ENCODE peak calls at places on chromosomes 1 and 21, in six cellular contexts. H, N, F, Z, K and Q are unnamed samples.
A peak's percentile ranks its signal among the peaks of the same experiment; 100 is the strongest.

GRCh38 chr1:55155522-55155921 is 59.6 kb downstream of the USP24 start:
- DNase-seq in H (peak; percentile 27), K (peak; percentile 73), Z (peak; percentile 77), F (peak; percentile 38), N (peak; percentile 4), Q (no peak)

GRCh38 chr1:1170215-1170890 is 3.3 kb upstream of the TTLL10 start:
- DNase-seq in Z (peak; percentile 21), N (peak; percentile 1), K (peak; percentile 43), F (no peak), H (no peak), Q (no peak)

GRCh38 chr1:164648211-164649080 is 89.5 kb downstream of the PBX1 start:
- DNase-seq in N (no peak), Z (no peak), F (no peak), H (peak; percentile 44), K (no peak), Q (no peak)

GRCh38 chr1:34983700-34984355 is 1.3 kb downstream of the TMEM35B start:
- DNase-seq in K (no peak), N (peak; percentile 28), F (no peak), Z (no peak), H (peak; percentile 42), Q (peak; percentile 16)

GRCh38 chr1:243475966-243476365 is 220.1 kb downstream of the SDCCAG8 start:
- DNase-seq in N (peak; percentile 87), Z (no peak), K (peak; percentile 81), H (no peak), F (no peak), Q (no peak)

GRCh38 chr1:27864264-27864895 is 8.0 kb upstream of the THEMIS2 start:
- DNase-seq in K (no peak), Z (no peak), F (no peak), N (no peak), H (no peak), Q (no peak)

GRCh38 chr1:198845851-198846250 is 207.0 kb downstream of the PTPRC start:
- DNase-seq in N (no peak), Z (no peak), H (no peak), K (no peak), F (no peak), Q (no peak)

GRCh38 chr1:81799939-81800740 is 594 bp upstream of the ADGRL2 start:
- DNase-seq in F (peak; percentile 23), N (peak; percentile 94), H (peak; percentile 46), K (peak; percentile 91), Z (peak; percentile 72), Q (peak; percentile 74)

GRCh38 chr1:244211559-244211944 is 160.5 kb downstream of the ZBTB18 start:
- DNase-seq in F (no peak), N (no peak), K (no peak), Z (no peak), H (no peak), Q (no peak)

GRCh38 chr1:228270032-228270431 is 62.2 kb downstream of the OBSCN start:
- DNase-seq in H (no peak), Z (no peak), K (no peak), N (no peak), F (no peak), Q (no peak)

GRCh38 chr1:162421258-162422194 is 9.6 kb upstream of the SH2D1B start:
- DNase-seq in N (no peak), K (no peak), H (no peak), F (no peak), Z (no peak), Q (no peak)

GRCh38 chr1:179817789-179818188 is 59.8 kb downstream of the TOR1AIP2 start:
- DNase-seq in Z (peak; percentile 87), K (no peak), N (no peak), F (no peak), H (peak; percentile 28), Q (no peak)

GRCh38 chr21:28385845-28386244 is 606.8 kb downstream of the LTN1 start:
- DNase-seq in K (no peak), H (no peak), N (no peak), F (no peak), Z (no peak), Q (no peak)

GRCh38 chr1:3732747-3733602 is 19.3 kb upstream of the CCDC27 start:
- DNase-seq in F (no peak), Z (no peak), H (no peak), N (peak; percentile 33), K (peak; percentile 80), Q (no peak)

GRCh38 chr1:175124842-175125241 is 57.2 kb downstream of the TNN start:
- DNase-seq in K (no peak), F (no peak), H (no peak), Z (no peak), N (no peak), Q (no peak)

GRCh38 chr1:157090771-157091170 is 8.8 kb downstream of the ETV3L start:
- DNase-seq in H (no peak), N (no peak), K (no peak), Z (no peak), F (no peak), Q (no peak)

GRCh38 chr1:163202833-163203451 is at the start of gene RGS5:
- DNase-seq in F (no peak), Z (no peak), H (no peak), N (peak; percentile 77), K (peak; percentile 87), Q (no peak)

GRCh38 chr1:22416555-22417454 is 34.8 kb upstream of the ZBTB40 start:
- DNase-seq in H (peak; percentile 83), F (peak; percentile 77), N (peak; percentile 90), Z (peak; percentile 71), K (peak; percentile 96), Q (peak; percentile 80)

GRCh38 chr1:94122201-94122970 is 1.4 kb upstream of the ABCA4 start:
- DNase-seq in H (no peak), F (no peak), K (peak; percentile 19), N (no peak), Z (no peak), Q (no peak)

GRCh38 chr1:74943046-74943445 is 191.1 kb upstream of the LHX8 start:
- DNase-seq in H (no peak), F (no peak), K (no peak), Z (no peak), N (no peak), Q (no peak)

GRCh38 chr1:74463301-74463988 is 49.0 kb downstream of the LRRC53 start:
- DNase-seq in H (no peak), N (no peak), F (no peak), Z (no peak), K (no peak), Q (no peak)

GRCh38 chr1:76257823-76258222 is 183.3 kb downstream of the ST6GALNAC3 start:
- DNase-seq in H (no peak), Z (no peak), F (no peak), K (no peak), N (no peak), Q (no peak)

GRCh38 chr1:45968941-45969666 is 163.3 kb downstream of the PIK3R3 start:
- DNase-seq in H (no peak), K (peak; percentile 65), F (no peak), Z (no peak), N (no peak), Q (no peak)

DNA sequence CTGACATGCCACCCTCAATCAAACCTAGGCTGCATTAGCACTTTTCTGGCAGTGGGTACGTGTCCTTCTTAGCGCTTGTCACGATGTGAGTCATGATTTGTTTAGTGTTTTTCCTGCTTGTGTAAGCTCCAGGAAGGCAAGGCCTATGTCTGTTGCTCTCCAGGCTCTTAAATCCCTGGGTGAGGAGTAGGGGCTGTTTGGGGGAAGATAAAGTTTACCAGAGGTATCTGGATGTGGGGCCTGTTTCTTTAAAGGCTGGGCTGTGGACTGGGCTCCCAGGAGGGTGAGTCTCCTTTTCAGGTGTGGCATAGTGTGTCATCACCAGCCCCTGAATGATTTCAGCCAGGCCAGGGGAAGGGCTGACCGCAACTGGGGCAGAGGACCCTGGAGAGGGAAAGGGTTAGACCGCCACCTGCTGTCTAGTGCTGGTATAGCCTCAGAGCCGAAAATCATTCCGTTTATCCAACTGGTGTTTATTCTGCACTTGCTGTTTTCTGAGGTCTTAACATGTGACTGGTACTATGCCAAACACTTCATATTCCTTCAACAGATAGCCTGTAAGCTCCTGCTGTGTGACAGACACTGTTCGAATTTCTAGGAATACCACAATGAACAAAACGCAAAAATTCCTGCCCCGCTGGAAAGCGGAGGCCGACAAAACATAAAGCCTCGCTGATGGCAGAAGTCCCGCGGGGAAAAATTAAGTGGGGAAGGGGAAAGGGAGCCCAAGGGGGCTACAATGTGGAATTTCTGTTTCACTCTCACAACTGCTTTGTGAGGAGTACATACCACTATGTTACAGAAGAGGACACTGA is 9.7 kb downstream of the SERINC2 start:
- DNase-seq in F (peak; percentile 86), N (peak; percentile 73), H (peak; percentile 76), Z (peak; percentile 46), K (peak; percentile 92), Q (peak; percentile 73)
- H3K4me1 ChIP-seq in F (peaks cover 8% of the 10 kb centered on the region), N (peaks cover 14% of the 10 kb centered on the region), H (peaks cover 4% of the 10 kb centered on the region), Z (no peaks in the 10 kb centered on the region), K (no peaks in the 10 kb centered on the region), Q (peaks cover 9% of the 10 kb centered on the region)

GRCh38 chr1:181116819-181117390 is 28.4 kb downstream of the IER5 start:
- DNase-seq in Z (no peak), F (no peak), K (no peak), N (no peak), H (no peak), Q (no peak)
- H3K4me1 ChIP-seq in Z (peaks cover 17% of the 10 kb centered on the region), F (peaks cover 30% of the 10 kb centered on the region), K (peaks cover 28% of the 10 kb centered on the region), N (peaks cover 22% of the 10 kb centered on the region), H (peaks cover 17% of the 10 kb centered on the region), Q (peaks cover 45% of the 10 kb centered on the region)

GRCh38 chr1:26280333-26281042 is 602 bp downstream of the SH3BGRL3 start:
- DNase-seq in N (no peak), Z (peak; percentile 55), F (peak; percentile 48), H (no peak), K (peak; percentile 61), Q (peak; percentile 22)
- H3K4me1 ChIP-seq in N (peaks cover 24% of the 10 kb centered on the region), Z (peaks cover 32% of the 10 kb centered on the region), F (peaks cover 70% of the 10 kb centered on the region), H (peaks cover 73% of the 10 kb centered on the region), K (peaks cover 14% of the 10 kb centered on the region), Q (peaks cover 67% of the 10 kb centered on the region)

GRCh38 chr1:154944422-154945159 is 8.1 kb upstream of the PMVK start:
- DNase-seq in N (no peak), Z (no peak), F (no peak), K (no peak), H (no peak), Q (no peak)

GRCh38 chr1:154945962-154946850 is 9.7 kb upstream of the PMVK start:
- DNase-seq in F (no peak), N (no peak), H (no peak), Z (no peak), K (no peak), Q (no peak)

GRCh38 chr1:154941332-154941995 is 4.9 kb upstream of the PMVK start:
- DNase-seq in F (no peak), H (peak; percentile 86), K (peak; percentile 69), N (peak; percentile 78), Z (no peak), Q (peak; percentile 87)

GRCh38 chr1:154945160-154945961 is 8.8 kb upstream of the PMVK start:
- DNase-seq in H (no peak), Z (no peak), K (no peak), F (no peak), N (no peak), Q (peak; percentile 89)

DNA sequence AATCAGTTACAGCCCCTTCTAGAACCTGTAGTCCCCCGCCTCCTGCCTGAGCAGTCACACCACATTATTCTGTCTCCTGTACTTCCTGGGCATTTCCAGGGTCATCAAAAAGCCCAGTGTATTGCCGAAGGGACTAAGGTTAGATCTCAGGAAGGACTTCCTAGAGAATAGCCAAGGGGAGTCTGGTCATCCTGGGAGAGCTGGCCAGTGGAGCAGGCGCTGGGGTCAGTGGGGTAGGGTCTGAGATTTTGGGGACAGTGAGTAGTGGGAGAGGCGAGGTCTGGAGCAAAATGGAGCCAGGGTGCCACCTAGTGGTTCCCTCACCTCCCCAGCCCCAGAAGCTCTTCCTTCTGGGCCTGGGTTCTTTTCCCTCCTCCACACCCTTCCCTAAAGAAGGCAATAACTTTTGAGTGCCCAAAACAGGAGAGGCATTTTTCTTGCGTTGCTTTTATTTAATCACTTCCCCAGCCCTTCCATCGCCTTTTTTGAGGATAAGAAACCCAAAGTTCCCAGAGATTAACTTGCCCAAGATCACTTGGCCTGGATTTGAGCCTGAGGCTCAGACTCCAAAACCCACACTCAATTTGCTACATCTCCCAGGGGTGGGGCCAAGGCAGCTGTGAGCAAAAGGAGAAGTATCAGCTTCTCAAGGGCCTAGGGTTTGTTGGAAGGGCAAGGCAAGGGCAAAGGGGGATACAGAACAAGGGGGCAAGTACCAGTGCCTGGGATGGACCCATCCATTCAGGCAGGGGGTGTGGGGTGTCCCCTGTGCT is 7.3 kb upstream of the PMVK start:
- DNase-seq in H (no peak), Z (no peak), N (peak; percentile 70), K (peak; percentile 84), F (peak; percentile 56), Q (peak; percentile 41)
- H3K4me1 ChIP-seq in H (peaks cover 19% of the 10 kb centered on the region), Z (peaks cover 8% of the 10 kb centered on the region), N (peaks cover 20% of the 10 kb centered on the region), K (no peaks in the 10 kb centered on the region), F (peaks cover 20% of the 10 kb centered on the region), Q (peaks cover 61% of the 10 kb centered on the region)